ENCODE peak calls at places on chromosome 18, in eight cellular contexts. E is Peyer's patch, N is colonic mucosa, T is K562, Q is cardiac muscle cell, J is HCT116, X is ascending aorta, K is esophagus muscularis mucosa. Y is an unnamed sample. For H3K4me1, the result is how much of the 10 kb centered on the place peaks cover.

GRCh38 chr18:42525905-42526304 is 570.9 kb downstream of the PIK3C3 start:
- DNase-seq in Q (no peak), J (no peak), K (no peak), X (no peak), E (no peak), T (no peak), N (no peak), Y (no peak)

GRCh38 chr18:27942706-27943105 is 234.2 kb downstream of the CDH2 start:
- DNase-seq in E (no peak), Q (no peak), T (no peak), N (no peak), K (no peak), J (no peak), X (no peak), Y (no peak)

GRCh38 chr18:5416112-5416511 is 120.6 kb upstream of the ZBTB14 start:
- DNase-seq in T (no peak), Q (no peak), N (no peak), X (no peak), E (no peak), J (no peak), K (no peak), Y (no peak)

GRCh38 chr18:5315838-5316237 is 20.3 kb upstream of the ZBTB14 start:
- DNase-seq in N (no peak), E (no peak), K (no peak), Q (no peak), T (no peak), X (no peak), J (no peak), Y (no peak)

GRCh38 chr18:77151791-77152517 is 19.4 kb upstream of the MBP start:
- DNase-seq in J (no peak), K (no peak), T (no peak), Q (no peak), X (no peak), N (no peak), E (no peak), Y (peak)

GRCh38 chr18:32831781-32832180 is 59.0 kb upstream of the KLHL14 start:
- DNase-seq in Q (no peak), X (no peak), T (no peak), K (no peak), J (no peak), E (no peak), N (no peak), Y (no peak)

GRCh38 chr18:23421277-23421676 is 31.8 kb upstream of the RIOK3 start:
- DNase-seq in E (peak), T (no peak), J (no peak), X (no peak), N (peak), K (no peak), Q (no peak), Y (no peak)

GRCh38 chr18:78430171-78430857 is 549.3 kb upstream of the SALL3 start:
- DNase-seq in Q (no peak), E (no peak), J (no peak), N (no peak), K (peak), X (no peak), T (no peak), Y (no peak)

GRCh38 chr18:63206433-63207153 is 113.0 kb downstream of the BCL2 start:
- DNase-seq in J (no peak), E (no peak), N (no peak), Q (no peak), T (no peak), K (no peak), X (no peak), Y (no peak)

GRCh38 chr18:61578846-61579245 is 245.6 kb downstream of the CDH20 start:
- DNase-seq in J (no peak), N (no peak), K (no peak), T (no peak), X (no peak), Q (no peak), E (no peak), Y (no peak)

GRCh38 chr18:69843047-69843446 is 104.6 kb downstream of the CD226 start:
- DNase-seq in J (no peak), X (no peak), Q (no peak), T (no peak), E (no peak), N (no peak), K (no peak), Y (no peak)

GRCh38 chr18:39453356-39453755 is 1887.8 kb upstream of the CELF4 start:
- DNase-seq in J (no peak), X (no peak), K (no peak), T (no peak), E (no peak), Q (no peak), N (no peak), Y (no peak)

GRCh38 chr18:67574749-67575148 is 58.2 kb upstream of the DSEL start:
- DNase-seq in T (no peak), J (no peak), K (no peak), X (no peak), Q (no peak), N (no peak), E (no peak), Y (no peak)

GRCh38 chr18:21167641-21168372 is 56.2 kb upstream of the ROCK1 start:
- DNase-seq in N (peak), X (no peak), E (no peak), T (no peak), J (peak), Q (no peak), K (no peak), Y (no peak)

GRCh38 chr18:37385846-37386435 is 179.7 kb downstream of the CELF4 start:
- DNase-seq in T (peak), Q (peak), X (no peak), N (no peak), E (no peak), J (peak), K (no peak), Y (no peak)

GRCh38 chr18:3388980-3389379 is 61.0 kb upstream of the TGIF1 start:
- DNase-seq in Q (no peak), J (no peak), X (no peak), N (no peak), T (no peak), K (no peak), E (no peak), Y (no peak)

GRCh38 chr18:11991021-11991770 is 9.9 kb downstream of the IMPA2 start:
- DNase-seq in T (no peak), N (no peak), J (no peak), X (no peak), E (no peak), Q (no peak), K (no peak), Y (no peak)

GRCh38 chr18:11992096-11992785 is 10.9 kb downstream of the IMPA2 start:
- DNase-seq in N (no peak), X (no peak), K (no peak), T (no peak), E (no peak), J (no peak), Q (no peak), Y (no peak)

GRCh38 chr18:11994708-11995444 is 13.6 kb downstream of the IMPA2 start:
- DNase-seq in T (no peak), Q (no peak), N (peak), K (no peak), E (no peak), J (no peak), X (no peak), Y (no peak)

GRCh38 chr18:11994346-11994707 is 13.0 kb downstream of the IMPA2 start:
- DNase-seq in J (no peak), E (no peak), X (no peak), K (no peak), Q (no peak), T (no peak), N (peak), Y (peak)

GRCh38 chr18:11993264-11993916 is 12.1 kb downstream of the IMPA2 start:
- DNase-seq in N (no peak), E (no peak), J (no peak), T (no peak), X (no peak), Q (no peak), K (no peak), Y (no peak)
- H3K4me1 ChIP-seq in N (under half), E (under half), J (under half), T (under half), X (under half), Q (under half), K (half or more), Y (under half)

GRCh38 chr18:49562481-49563129 is 748 bp downstream of the LIPG start:
- DNase-seq in K (no peak), Q (peak), J (no peak), T (no peak), X (no peak), N (peak), E (peak), Y (no peak)

GRCh38 chr18:49564435-49564834 is 2.6 kb downstream of the LIPG start:
- DNase-seq in X (no peak), Q (no peak), T (no peak), K (no peak), J (no peak), N (no peak), E (no peak), Y (no peak)

GRCh38 chr18:49565101-49565500 is 3.2 kb downstream of the LIPG start:
- DNase-seq in Q (no peak), X (no peak), J (no peak), K (no peak), T (no peak), N (no peak), E (no peak), Y (no peak)

GRCh38 chr18:49563130-49563540 is 1.3 kb downstream of the LIPG start:
- DNase-seq in X (no peak), K (no peak), Q (no peak), T (no peak), E (no peak), N (no peak), J (peak), Y (no peak)

GRCh38 chr18:49563701-49564100 is 1.8 kb downstream of the LIPG start:
- DNase-seq in N (no peak), K (no peak), X (no peak), E (no peak), J (no peak), T (no peak), Q (no peak), Y (no peak)
- H3K27ac ChIP-seq in N (no peak), K (no peak), X (no peak), E (no peak), J (peak), T (no peak), Q (no peak), Y (no peak)

GRCh38 chr18:9067823-9068222 is 34.7 kb upstream of the NDUFV2 start:
- DNase-seq in E (no peak), Q (no peak), T (no peak), N (no peak), X (no peak), J (no peak), K (no peak), Y (no peak)

GRCh38 chr18:9066817-9067306 is 35.6 kb upstream of the NDUFV2 start:
- DNase-seq in E (no peak), Q (no peak), N (no peak), J (no peak), T (no peak), X (no peak), K (no peak), Y (no peak)

GRCh38 chr18:9065864-9066263 is 36.6 kb upstream of the NDUFV2 start:
- DNase-seq in K (no peak), T (no peak), N (no peak), Q (no peak), E (no peak), J (no peak), X (no peak), Y (no peak)

GRCh38 chr18:9068346-9068745 is 34.2 kb upstream of the NDUFV2 start:
- DNase-seq in E (no peak), J (no peak), N (no peak), X (no peak), T (no peak), K (no peak), Q (no peak), Y (no peak)

GRCh38 chr18:9066358-9066757 is 36.1 kb upstream of the NDUFV2 start:
- DNase-seq in T (no peak), X (no peak), K (no peak), Q (no peak), N (no peak), J (no peak), E (no peak), Y (no peak)
- H3K4me1 ChIP-seq in T (under half), X (under half), K (under half), Q (under half), N (under half), J (under half), E (under half), Y (under half)

GRCh38 chr18:13809025-13809384 is 14.9 kb upstream of the MC5R start:
- DNase-seq in J (no peak), T (no peak), K (no peak), N (peak), E (peak), X (no peak), Q (no peak), Y (peak)

GRCh38 chr18:13811993-13812392 is 12.0 kb upstream of the MC5R start:
- DNase-seq in K (no peak), N (no peak), T (peak), E (no peak), X (no peak), J (no peak), Q (no peak), Y (no peak)

GRCh38 chr18:13810950-13811485 is 12.9 kb upstream of the MC5R start:
- DNase-seq in E (no peak), Q (no peak), K (no peak), J (no peak), T (no peak), X (no peak), N (no peak), Y (no peak)

GRCh38 chr18:13809521-13810252 is 14.3 kb upstream of the MC5R start:
- DNase-seq in N (peak), Q (no peak), E (no peak), T (no peak), J (no peak), X (no peak), K (no peak), Y (no peak)

GRCh38 chr18:13808294-13809024 is 15.5 kb upstream of the MC5R start:
- DNase-seq in E (no peak), T (no peak), J (no peak), N (no peak), X (no peak), Q (no peak), K (peak), Y (peak)
- H3K27ac ChIP-seq in E (no peak), T (no peak), J (no peak), N (peak), X (no peak), Q (no peak), K (no peak), Y (no peak)

DNA sequence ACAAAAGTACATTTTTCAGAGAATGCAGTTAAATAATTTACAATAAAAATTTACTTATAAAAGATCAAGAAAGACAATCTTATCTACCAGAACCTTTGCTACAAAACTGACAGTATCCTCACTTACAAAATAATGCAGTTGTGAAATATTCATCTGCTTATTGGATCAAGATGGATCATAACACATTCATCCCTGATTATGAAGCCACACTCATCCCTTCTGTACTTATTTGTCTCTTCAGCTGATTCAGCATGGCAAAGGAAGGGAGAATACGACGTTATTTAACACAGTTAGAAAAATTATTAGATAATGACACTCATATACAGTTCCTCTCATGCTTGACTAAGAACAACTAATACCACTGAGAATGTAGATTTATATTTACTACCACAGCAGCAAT is 46.4 kb downstream of the TCF4 start:
- DNase-seq in E (no peak), X (no peak), N (no peak), K (no peak), Q (no peak), T (no peak), J (no peak), Y (no peak)
- H3K4me1 ChIP-seq in E (under half), X (under half), N (under half), K (under half), Q (under half), T (under half), J (under half), Y (under half)

DNA sequence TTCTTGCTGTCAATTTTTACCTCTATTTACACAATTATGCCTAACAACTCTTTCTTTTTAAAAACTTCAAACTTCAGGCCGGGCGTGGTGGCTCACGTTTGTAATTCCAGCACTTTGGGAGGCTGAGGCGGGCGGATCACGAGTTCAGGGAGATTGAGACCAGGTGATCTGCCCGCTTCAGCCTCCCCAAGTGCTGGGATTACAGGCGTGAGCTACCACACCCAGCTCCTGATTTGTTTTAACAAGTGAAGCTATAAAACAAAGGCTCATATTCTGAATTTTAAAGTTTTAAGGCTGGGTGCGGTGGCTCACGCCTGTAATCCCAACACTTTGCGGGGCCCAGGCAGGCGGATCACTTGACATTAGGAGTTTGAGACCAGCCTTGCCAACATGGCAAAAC is 15.5 kb downstream of the PTPN2 start:
- DNase-seq in T (no peak), K (no peak), E (no peak), J (no peak), X (no peak), N (peak), Q (no peak), Y (no peak)
- H3K27ac ChIP-seq in T (no peak), K (no peak), E (no peak), J (no peak), X (no peak), N (peak), Q (no peak), Y (no peak)

GRCh38 chr18:58100154-58100553 is 56.1 kb downstream of the NEDD4L start:
- DNase-seq in J (no peak), X (no peak), T (no peak), Q (no peak), K (no peak), E (no peak), N (no peak), Y (no peak)

GRCh38 chr18:58103339-58103930 is 59.4 kb downstream of the NEDD4L start:
- DNase-seq in Q (no peak), N (no peak), E (no peak), J (no peak), X (no peak), K (no peak), T (peak), Y (no peak)

GRCh38 chr18:58101291-58101706 is 57.3 kb downstream of the NEDD4L start:
- DNase-seq in X (no peak), J (no peak), Q (no peak), K (no peak), E (no peak), T (no peak), N (no peak), Y (no peak)

GRCh38 chr18:58102875-58103274 is 58.8 kb downstream of the NEDD4L start:
- DNase-seq in J (no peak), N (no peak), T (no peak), K (no peak), X (no peak), Q (no peak), E (no peak), Y (no peak)

GRCh38 chr18:58102020-58102419 is 58.0 kb downstream of the NEDD4L start:
- DNase-seq in E (no peak), J (no peak), T (no peak), X (no peak), Q (no peak), N (no peak), K (no peak), Y (no peak)
- H3K4me1 ChIP-seq in E (under half), J (under half), T (under half), X (under half), Q (under half), N (under half), K (under half), Y (under half)

GRCh38 chr18:12023375-12023774 is 42.1 kb downstream of the IMPA2 start:
- DNase-seq in K (no peak), J (no peak), N (no peak), T (no peak), E (peak), X (no peak), Q (no peak), Y (no peak)
- H3K27ac ChIP-seq in K (no peak), J (no peak), N (no peak), T (no peak), E (no peak), X (no peak), Q (no peak), Y (no peak)

DNA sequence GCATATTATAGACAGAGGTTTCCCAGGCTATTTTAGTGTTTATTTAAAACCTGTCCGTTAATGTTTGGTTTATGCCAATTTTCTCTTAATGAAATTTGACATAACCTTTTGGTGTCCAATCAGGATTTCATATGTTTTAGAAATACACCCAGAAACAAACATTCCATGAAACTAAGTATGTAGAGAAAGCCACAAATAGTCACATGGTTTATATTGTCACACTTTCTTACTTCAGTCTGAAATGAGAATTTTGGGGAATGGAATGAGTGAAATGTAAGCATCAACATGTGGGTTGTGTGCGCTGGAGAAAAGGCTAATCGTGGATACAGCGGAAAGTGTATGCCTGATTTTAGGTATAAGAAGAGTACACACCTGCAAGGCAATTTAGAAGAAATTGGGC is 277.0 kb upstream of the RAB12 start:
- DNase-seq in Q (no peak), J (no peak), T (no peak), X (no peak), N (no peak), K (no peak), E (no peak), Y (no peak)
- H3K4me1 ChIP-seq in Q (under half), J (under half), T (under half), X (under half), N (under half), K (under half), E (under half), Y (under half)